ENCODE peak calls at places on chromosomes 3 and 15, in eight cellular contexts. One of them, this sample, is unnamed.

GRCh38 chr15:74723754-74724334 is 1.5 kb downstream of the CYP1A1 start:
- DNase-seq in left ventricle myocardium inferior: no peak
- DNase-seq in lung: no peak
- DNase-seq in tibial artery: no peak
- DNase-seq in Peyer's patch: no peak
- DNase-seq in lower lobe of right lung: no peak
- DNase-seq in fibroblast of lung: peak; percentile 70
- DNase-seq in pancreas: no peak
- DNase-seq in this sample: peak; percentile 34

GRCh38 chr3:51932471-51933370 is 9.0 kb downstream of the RRP9 start:
- DNase-seq in lower lobe of right lung: no peak
- DNase-seq in tibial artery: peak; percentile 60
- DNase-seq in pancreas: no peak
- DNase-seq in lung: no peak
- DNase-seq in fibroblast of lung: no peak
- DNase-seq in left ventricle myocardium inferior: no peak
- DNase-seq in Peyer's patch: no peak
- DNase-seq in this sample: no peak

GRCh38 chr3:62049033-62049432 is 324.3 kb downstream of the FEZF2 start:
- DNase-seq in lower lobe of right lung: no peak
- DNase-seq in fibroblast of lung: peak; percentile 75
- DNase-seq in Peyer's patch: no peak
- DNase-seq in left ventricle myocardium inferior: no peak
- DNase-seq in pancreas: no peak
- DNase-seq in tibial artery: no peak
- DNase-seq in lung: no peak
- DNase-seq in this sample: no peak

GRCh38 chr15:75136118-75136517 is 65.6 kb upstream of the C15orf39 start:
- DNase-seq in Peyer's patch: no peak
- DNase-seq in lower lobe of right lung: no peak
- DNase-seq in lung: no peak
- DNase-seq in tibial artery: no peak
- DNase-seq in fibroblast of lung: no peak
- DNase-seq in pancreas: no peak
- DNase-seq in left ventricle myocardium inferior: no peak
- DNase-seq in this sample: no peak

GRCh38 chr3:32820430-32820829 is 2.6 kb downstream of the TRIM71 start:
- DNase-seq in left ventricle myocardium inferior: no peak
- DNase-seq in Peyer's patch: no peak
- DNase-seq in lung: no peak
- DNase-seq in tibial artery: no peak
- DNase-seq in fibroblast of lung: no peak
- DNase-seq in lower lobe of right lung: no peak
- DNase-seq in pancreas: no peak
- DNase-seq in this sample: no peak

GRCh38 chr3:42680256-42680655 is 5.1 kb upstream of the KLHL40 start:
- DNase-seq in left ventricle myocardium inferior: no peak
- DNase-seq in fibroblast of lung: peak; percentile 70
- DNase-seq in tibial artery: peak; percentile 13
- DNase-seq in Peyer's patch: no peak
- DNase-seq in lower lobe of right lung: no peak
- DNase-seq in lung: no peak
- DNase-seq in pancreas: no peak
- DNase-seq in this sample: no peak

GRCh38 chr3:110859993-110860392 is 211.6 kb upstream of the NECTIN3 start:
- DNase-seq in fibroblast of lung: no peak
- DNase-seq in left ventricle myocardium inferior: no peak
- DNase-seq in tibial artery: no peak
- DNase-seq in lower lobe of right lung: no peak
- DNase-seq in Peyer's patch: no peak
- DNase-seq in lung: no peak
- DNase-seq in pancreas: no peak
- DNase-seq in this sample: no peak

GRCh38 chr3:61571516-61572336 is 10.4 kb downstream of the PTPRG start:
- DNase-seq in tibial artery: peak; percentile 77
- DNase-seq in left ventricle myocardium inferior: no peak
- DNase-seq in pancreas: no peak
- DNase-seq in lung: peak; percentile 35
- DNase-seq in Peyer's patch: no peak
- DNase-seq in fibroblast of lung: peak; percentile 95
- DNase-seq in lower lobe of right lung: no peak
- DNase-seq in this sample: no peak

GRCh38 chr3:45182915-45183881 is 37.0 kb upstream of the CDCP1 start:
- DNase-seq in lower lobe of right lung: peak; percentile 55
- DNase-seq in tibial artery: peak; percentile 24
- DNase-seq in fibroblast of lung: peak; percentile 76
- DNase-seq in left ventricle myocardium inferior: no peak
- DNase-seq in Peyer's patch: no peak
- DNase-seq in lung: peak; percentile 66
- DNase-seq in pancreas: peak; percentile 63
- DNase-seq in this sample: peak; percentile 80

GRCh38 chr3:58271901-58272501 is 34.0 kb upstream of the RPP14 start:
- DNase-seq in tibial artery: no peak
- DNase-seq in lower lobe of right lung: no peak
- DNase-seq in left ventricle myocardium inferior: no peak
- DNase-seq in pancreas: no peak
- DNase-seq in Peyer's patch: no peak
- DNase-seq in lung: no peak
- DNase-seq in fibroblast of lung: peak; percentile 95
- DNase-seq in this sample: no peak

GRCh38 chr15:41778503-41778902 is 4.2 kb downstream of the MAPKBP1 start:
- DNase-seq in left ventricle myocardium inferior: no peak
- DNase-seq in tibial artery: no peak
- DNase-seq in Peyer's patch: no peak
- DNase-seq in pancreas: no peak
- DNase-seq in lung: no peak
- DNase-seq in fibroblast of lung: no peak
- DNase-seq in lower lobe of right lung: no peak
- DNase-seq in this sample: no peak

GRCh38 chr3:126889276-126890201 is 93.4 kb upstream of the PLXNA1 start:
- DNase-seq in lung: no peak
- DNase-seq in pancreas: no peak
- DNase-seq in left ventricle myocardium inferior: no peak
- DNase-seq in Peyer's patch: no peak
- DNase-seq in lower lobe of right lung: no peak
- DNase-seq in fibroblast of lung: no peak
- DNase-seq in tibial artery: peak; percentile 47
- DNase-seq in this sample: no peak

GRCh38 chr3:126465928-126466564 is 9.6 kb downstream of the ZXDC start:
- DNase-seq in Peyer's patch: no peak
- DNase-seq in tibial artery: peak; percentile 68
- DNase-seq in fibroblast of lung: no peak
- DNase-seq in lower lobe of right lung: peak; percentile 87
- DNase-seq in pancreas: peak; percentile 70
- DNase-seq in left ventricle myocardium inferior: no peak
- DNase-seq in lung: peak; percentile 61
- DNase-seq in this sample: no peak

GRCh38 chr3:183427206-183428139 is 946 bp downstream of the MCF2L2 start:
- DNase-seq in left ventricle myocardium inferior: no peak
- DNase-seq in Peyer's patch: no peak
- DNase-seq in fibroblast of lung: no peak
- DNase-seq in lung: no peak
- DNase-seq in pancreas: no peak
- DNase-seq in tibial artery: no peak
- DNase-seq in lower lobe of right lung: no peak
- DNase-seq in this sample: no peak

GRCh38 chr15:68733666-68734065 is 87.0 kb downstream of the ANP32A start:
- DNase-seq in lung: no peak
- DNase-seq in tibial artery: no peak
- DNase-seq in Peyer's patch: no peak
- DNase-seq in left ventricle myocardium inferior: no peak
- DNase-seq in lower lobe of right lung: no peak
- DNase-seq in fibroblast of lung: no peak
- DNase-seq in pancreas: no peak
- DNase-seq in this sample: no peak

GRCh38 chr15:101293122-101293521 is 1.9 kb downstream of the SNRPA1 start:
- DNase-seq in tibial artery: no peak
- DNase-seq in lung: no peak
- DNase-seq in pancreas: no peak
- DNase-seq in fibroblast of lung: no peak
- DNase-seq in left ventricle myocardium inferior: no peak
- DNase-seq in lower lobe of right lung: no peak
- DNase-seq in Peyer's patch: peak; percentile 60
- DNase-seq in this sample: no peak

GRCh38 chr15:87722941-87723691 is 533.4 kb downstream of the NTRK3 start:
- DNase-seq in lower lobe of right lung: no peak
- DNase-seq in pancreas: no peak
- DNase-seq in fibroblast of lung: peak; percentile 32
- DNase-seq in left ventricle myocardium inferior: no peak
- DNase-seq in lung: no peak
- DNase-seq in Peyer's patch: no peak
- DNase-seq in tibial artery: no peak
- DNase-seq in this sample: no peak

GRCh38 chr3:176293277-176293676 is 904.0 kb downstream of the TBL1XR1 start:
- DNase-seq in lower lobe of right lung: no peak
- DNase-seq in pancreas: no peak
- DNase-seq in tibial artery: no peak
- DNase-seq in lung: no peak
- DNase-seq in fibroblast of lung: no peak
- DNase-seq in left ventricle myocardium inferior: no peak
- DNase-seq in Peyer's patch: no peak
- DNase-seq in this sample: no peak

GRCh38 chr3:176296066-176296597 is 901.1 kb downstream of the TBL1XR1 start:
- DNase-seq in Peyer's patch: no peak
- DNase-seq in pancreas: no peak
- DNase-seq in left ventricle myocardium inferior: no peak
- DNase-seq in fibroblast of lung: peak; percentile 3
- DNase-seq in tibial artery: no peak
- DNase-seq in lung: no peak
- DNase-seq in lower lobe of right lung: no peak
- DNase-seq in this sample: no peak
- TF ChIP-seq CTCF in Peyer's patch: no peak
- TF ChIP-seq CTCF in pancreas: no peak
- TF ChIP-seq CTCF in left ventricle myocardium inferior: no peak
- TF ChIP-seq CTCF in fibroblast of lung: no peak
- TF ChIP-seq CTCF in tibial artery: no peak
- TF ChIP-seq CTCF in lung: no peak
- TF ChIP-seq CTCF in lower lobe of right lung: no peak
- TF ChIP-seq CTCF in this sample: no peak

GRCh38 chr15:70702584-70702983 is 60.8 kb downstream of the UACA start:
- DNase-seq in pancreas: no peak
- DNase-seq in fibroblast of lung: no peak
- DNase-seq in lung: no peak
- DNase-seq in Peyer's patch: no peak
- DNase-seq in left ventricle myocardium inferior: no peak
- DNase-seq in lower lobe of right lung: no peak
- DNase-seq in tibial artery: no peak
- DNase-seq in this sample: no peak

GRCh38 chr15:70703066-70703465 is 60.3 kb downstream of the UACA start:
- DNase-seq in fibroblast of lung: peak; percentile 37
- DNase-seq in tibial artery: no peak
- DNase-seq in Peyer's patch: no peak
- DNase-seq in lung: no peak
- DNase-seq in left ventricle myocardium inferior: no peak
- DNase-seq in lower lobe of right lung: no peak
- DNase-seq in pancreas: no peak
- DNase-seq in this sample: no peak

GRCh38 chr15:70703483-70703882 is 59.9 kb downstream of the UACA start:
- DNase-seq in lung: no peak
- DNase-seq in tibial artery: no peak
- DNase-seq in lower lobe of right lung: no peak
- DNase-seq in pancreas: no peak
- DNase-seq in Peyer's patch: no peak
- DNase-seq in left ventricle myocardium inferior: no peak
- DNase-seq in fibroblast of lung: peak; percentile 45
- DNase-seq in this sample: no peak

GRCh38 chr15:70704166-70704565 is 59.2 kb downstream of the UACA start:
- DNase-seq in Peyer's patch: no peak
- DNase-seq in lower lobe of right lung: no peak
- DNase-seq in left ventricle myocardium inferior: no peak
- DNase-seq in lung: no peak
- DNase-seq in tibial artery: no peak
- DNase-seq in pancreas: no peak
- DNase-seq in fibroblast of lung: no peak
- DNase-seq in this sample: no peak

GRCh38 chr15:70701891-70702568 is 61.3 kb downstream of the UACA start:
- DNase-seq in Peyer's patch: no peak
- DNase-seq in lower lobe of right lung: no peak
- DNase-seq in lung: no peak
- DNase-seq in tibial artery: no peak
- DNase-seq in pancreas: no peak
- DNase-seq in left ventricle myocardium inferior: no peak
- DNase-seq in fibroblast of lung: peak; percentile 79
- DNase-seq in this sample: no peak
- H3K4me1 ChIP-seq in Peyer's patch: no peaks in the 10 kb centered on the region
- H3K4me1 ChIP-seq in lower lobe of right lung: peaks cover 15% of the 10 kb centered on the region
- H3K4me1 ChIP-seq in lung: peaks cover 6% of the 10 kb centered on the region
- H3K4me1 ChIP-seq in tibial artery: no peaks in the 10 kb centered on the region
- H3K4me1 ChIP-seq in pancreas: peaks cover 27% of the 10 kb centered on the region
- H3K4me1 ChIP-seq in left ventricle myocardium inferior: peaks cover 87% of the 10 kb centered on the region
- H3K4me1 ChIP-seq in fibroblast of lung: peaks cover 23% of the 10 kb centered on the region
- H3K4me1 ChIP-seq in this sample: no peaks in the 10 kb centered on the region

DNA sequence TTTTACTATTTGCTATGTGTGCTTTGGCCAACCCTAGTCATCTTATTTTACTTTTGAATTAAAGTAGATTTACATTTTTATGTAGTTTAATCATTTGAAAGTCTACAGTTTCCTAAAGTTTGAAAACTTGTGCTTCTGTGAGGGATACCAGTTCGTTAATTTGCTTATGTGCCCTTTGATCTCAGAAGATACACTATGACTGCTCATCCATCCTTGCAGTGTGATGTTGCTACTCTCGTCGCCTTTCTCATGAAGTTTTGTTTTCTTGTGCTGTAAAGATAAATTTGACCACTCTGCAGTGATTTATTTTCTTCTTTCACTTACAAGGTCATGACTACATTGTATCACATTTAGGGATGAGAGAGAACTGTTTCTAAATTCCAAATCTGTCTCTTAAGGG is 16.3 kb downstream of the SNRPN start:
- DNase-seq in Peyer's patch: no peak
- DNase-seq in fibroblast of lung: no peak
- DNase-seq in tibial artery: no peak
- DNase-seq in pancreas: no peak
- DNase-seq in lung: no peak
- DNase-seq in left ventricle myocardium inferior: no peak
- DNase-seq in lower lobe of right lung: no peak
- DNase-seq in this sample: no peak
- H3K9me3 ChIP-seq in Peyer's patch: no peaks in the 10 kb centered on the region
- H3K9me3 ChIP-seq in fibroblast of lung: no peaks in the 10 kb centered on the region
- H3K9me3 ChIP-seq in tibial artery: no peaks in the 10 kb centered on the region
- H3K9me3 ChIP-seq in pancreas: no peaks in the 10 kb centered on the region
- H3K9me3 ChIP-seq in lung: no peaks in the 10 kb centered on the region
- H3K9me3 ChIP-seq in left ventricle myocardium inferior: peaks cover 89% of the 10 kb centered on the region
- H3K9me3 ChIP-seq in lower lobe of right lung: peaks cover 31% of the 10 kb centered on the region
- H3K9me3 ChIP-seq in this sample: peaks cover 35% of the 10 kb centered on the region

DNA sequence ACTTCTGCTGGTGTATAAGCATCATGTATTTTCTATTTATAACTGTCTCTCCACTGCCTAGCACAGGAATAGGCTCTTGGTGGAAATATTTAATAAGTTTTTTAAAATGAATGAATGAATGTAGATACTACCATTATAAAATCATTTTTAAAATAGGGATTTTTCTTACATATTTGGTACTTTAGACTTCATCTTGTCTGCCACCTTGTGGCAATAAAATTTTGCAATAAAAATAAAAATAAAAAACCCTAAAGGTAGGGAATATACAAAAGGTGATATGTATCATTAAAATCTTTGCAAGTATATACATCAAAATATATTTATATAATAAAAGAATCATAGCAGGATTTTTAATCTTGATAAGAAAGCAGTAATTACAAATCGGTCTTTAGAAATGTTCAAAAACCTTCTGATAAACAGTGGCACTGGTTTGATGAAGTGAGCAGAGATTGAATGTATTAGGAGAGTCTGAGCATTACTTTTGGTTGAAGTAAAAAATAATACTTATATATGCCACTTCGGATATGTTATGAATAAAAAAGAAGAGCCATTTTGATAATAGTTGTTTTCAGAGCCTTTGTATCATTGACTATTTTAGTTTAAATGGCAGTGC is 95.2 kb downstream of the SPATA16 start:
- DNase-seq in Peyer's patch: no peak
- DNase-seq in left ventricle myocardium inferior: no peak
- DNase-seq in lung: no peak
- DNase-seq in fibroblast of lung: peak; percentile 6
- DNase-seq in lower lobe of right lung: no peak
- DNase-seq in pancreas: no peak
- DNase-seq in tibial artery: no peak
- DNase-seq in this sample: no peak
- TF ChIP-seq CTCF in Peyer's patch: no peak
- TF ChIP-seq CTCF in left ventricle myocardium inferior: peak; percentile 46
- TF ChIP-seq CTCF in lung: no peak
- TF ChIP-seq CTCF in fibroblast of lung: no peak
- TF ChIP-seq CTCF in lower lobe of right lung: peak; percentile 35
- TF ChIP-seq CTCF in pancreas: peak; percentile 17
- TF ChIP-seq CTCF in tibial artery: no peak
- TF ChIP-seq CTCF in this sample: no peak

This sample was measured in mucosa of descending colon.